ENCODE peak calls at places on chromosomes 5 and 9, in five cellular contexts. One of them, this sample, is unnamed.

GRCh38 chr9:37466037-37466709 is 923 bp upstream of the ZBTB5 start:
- DNase-seq in mesothelial cell of epicardium: peak
- DNase-seq in stimulated activated CD8-positive, alpha-beta memory T cell treated with anti-CD3 and anti-CD28 coated beads, Interleukin-7, amount 100 ng/mL, for 1 hour: no peak
- DNase-seq in lung: peak
- DNase-seq in GM04504: peak
- DNase-seq in this sample: no peak

GRCh38 chr9:19379697-19380046 is 364 bp downstream of the RPS6 start:
- DNase-seq in lung: no peak
- DNase-seq in mesothelial cell of epicardium: no peak
- DNase-seq in GM04504: peak
- DNase-seq in stimulated activated CD8-positive, alpha-beta memory T cell treated with anti-CD3 and anti-CD28 coated beads, Interleukin-7, amount 100 ng/mL, for 1 hour: peak
- DNase-seq in this sample: no peak

GRCh38 chr9:127878652-127879377 is 1.3 kb upstream of the AK1 start:
- DNase-seq in stimulated activated CD8-positive, alpha-beta memory T cell treated with anti-CD3 and anti-CD28 coated beads, Interleukin-7, amount 100 ng/mL, for 1 hour: no peak
- DNase-seq in GM04504: no peak
- DNase-seq in mesothelial cell of epicardium: no peak
- DNase-seq in lung: no peak
- DNase-seq in this sample: no peak

GRCh38 chr9:115115924-115116323 is 2.0 kb downstream of the TNC start:
- DNase-seq in stimulated activated CD8-positive, alpha-beta memory T cell treated with anti-CD3 and anti-CD28 coated beads, Interleukin-7, amount 100 ng/mL, for 1 hour: no peak
- DNase-seq in mesothelial cell of epicardium: no peak
- DNase-seq in GM04504: no peak
- DNase-seq in lung: no peak
- DNase-seq in this sample: no peak

GRCh38 chr5:80608730-80609129 is 38.6 kb upstream of the ANKRD34B start:
- DNase-seq in lung: no peak
- DNase-seq in GM04504: no peak
- DNase-seq in mesothelial cell of epicardium: no peak
- DNase-seq in stimulated activated CD8-positive, alpha-beta memory T cell treated with anti-CD3 and anti-CD28 coated beads, Interleukin-7, amount 100 ng/mL, for 1 hour: no peak
- DNase-seq in this sample: no peak

GRCh38 chr9:99118782-99119466 is 14.0 kb downstream of the TGFBR1 start:
- DNase-seq in stimulated activated CD8-positive, alpha-beta memory T cell treated with anti-CD3 and anti-CD28 coated beads, Interleukin-7, amount 100 ng/mL, for 1 hour: no peak
- DNase-seq in mesothelial cell of epicardium: no peak
- DNase-seq in lung: no peak
- DNase-seq in GM04504: no peak
- DNase-seq in this sample: no peak

GRCh38 chr5:87243161-87243877 is 24.4 kb upstream of the RASA1 start:
- DNase-seq in GM04504: peak
- DNase-seq in stimulated activated CD8-positive, alpha-beta memory T cell treated with anti-CD3 and anti-CD28 coated beads, Interleukin-7, amount 100 ng/mL, for 1 hour: no peak
- DNase-seq in mesothelial cell of epicardium: no peak
- DNase-seq in lung: no peak
- DNase-seq in this sample: no peak

GRCh38 chr5:143635888-143636287 is 176.1 kb upstream of the HMHB1 start:
- DNase-seq in GM04504: no peak
- DNase-seq in stimulated activated CD8-positive, alpha-beta memory T cell treated with anti-CD3 and anti-CD28 coated beads, Interleukin-7, amount 100 ng/mL, for 1 hour: no peak
- DNase-seq in lung: no peak
- DNase-seq in mesothelial cell of epicardium: no peak
- DNase-seq in this sample: no peak

GRCh38 chr9:35798658-35799366 is 7.4 kb downstream of the NPR2 start:
- DNase-seq in GM04504: no peak
- DNase-seq in lung: no peak
- DNase-seq in mesothelial cell of epicardium: no peak
- DNase-seq in stimulated activated CD8-positive, alpha-beta memory T cell treated with anti-CD3 and anti-CD28 coated beads, Interleukin-7, amount 100 ng/mL, for 1 hour: no peak
- DNase-seq in this sample: no peak

This sample was measured in cortex of kidney.